ENCODE peak calls at places on chromosomes 16 and 17, in seven cellular contexts. One of them, this sample, is unnamed.
A peak's percentile ranks its signal among the peaks of the same experiment; 100 is the strongest.

GRCh38 chr16:15650698-15651161 is 685 bp downstream of the NDE1 start:
- DNase-seq in H9: peak; percentile 39
- DNase-seq in mesenchymal stem cell: peak; percentile 42
- DNase-seq in mesendoderm: peak; percentile 76
- DNase-seq in neuronal stem cell: peak; percentile 20
- DNase-seq in H1: no peak
- DNase-seq in IMR-90: peak; percentile 13
- DNase-seq in this sample: peak; percentile 16

GRCh38 chr17:65634533-65634932 is 73.1 kb upstream of the AXIN2 start:
- DNase-seq in neuronal stem cell: no peak
- DNase-seq in mesenchymal stem cell: no peak
- DNase-seq in mesendoderm: peak; percentile 27
- DNase-seq in IMR-90: no peak
- DNase-seq in H9: no peak
- DNase-seq in H1: no peak
- DNase-seq in this sample: no peak

GRCh38 chr17:1635675-1636465 is 7.2 kb upstream of the SLC43A2 start:
- DNase-seq in H9: no peak
- DNase-seq in mesenchymal stem cell: no peak
- DNase-seq in neuronal stem cell: no peak
- DNase-seq in IMR-90: no peak
- DNase-seq in mesendoderm: no peak
- DNase-seq in H1: no peak
- DNase-seq in this sample: peak; percentile 78

GRCh38 chr17:70225272-70225671 is 55.9 kb downstream of the KCNJ2 start:
- DNase-seq in mesendoderm: no peak
- DNase-seq in H1: no peak
- DNase-seq in H9: no peak
- DNase-seq in neuronal stem cell: no peak
- DNase-seq in mesenchymal stem cell: no peak
- DNase-seq in IMR-90: no peak
- DNase-seq in this sample: no peak

GRCh38 chr17:7846063-7846735 is 8.7 kb upstream of the TMEM88 start:
- DNase-seq in mesendoderm: no peak
- DNase-seq in H1: no peak
- DNase-seq in mesenchymal stem cell: no peak
- DNase-seq in IMR-90: no peak
- DNase-seq in H9: no peak
- DNase-seq in neuronal stem cell: no peak
- DNase-seq in this sample: no peak

GRCh38 chr16:10039220-10040096 is 142.8 kb downstream of the GRIN2A start:
- DNase-seq in H9: peak; percentile 74
- DNase-seq in neuronal stem cell: peak; percentile 67
- DNase-seq in mesenchymal stem cell: peak; percentile 16
- DNase-seq in IMR-90: no peak
- DNase-seq in mesendoderm: peak; percentile 82
- DNase-seq in H1: no peak
- DNase-seq in this sample: peak; percentile 2

GRCh38 chr16:68257906-68258800 is 6.2 kb upstream of the SLC7A6 start:
- DNase-seq in IMR-90: peak; percentile 38
- DNase-seq in mesendoderm: no peak
- DNase-seq in H1: no peak
- DNase-seq in mesenchymal stem cell: peak; percentile 83
- DNase-seq in H9: no peak
- DNase-seq in neuronal stem cell: no peak
- DNase-seq in this sample: no peak

GRCh38 chr17:50863221-50863843 is 2.8 kb downstream of the TOB1 start:
- DNase-seq in mesenchymal stem cell: peak; percentile 53
- DNase-seq in H9: peak; percentile 75
- DNase-seq in mesendoderm: peak; percentile 70
- DNase-seq in IMR-90: no peak
- DNase-seq in H1: no peak
- DNase-seq in neuronal stem cell: no peak
- DNase-seq in this sample: peak; percentile 33

GRCh38 chr16:68309798-68310197 is 948 bp downstream of the SLC7A6OS start:
- DNase-seq in H9: no peak
- DNase-seq in IMR-90: no peak
- DNase-seq in mesenchymal stem cell: no peak
- DNase-seq in mesendoderm: no peak
- DNase-seq in H1: no peak
- DNase-seq in neuronal stem cell: no peak
- DNase-seq in this sample: peak; percentile 23

GRCh38 chr17:64515419-64515818 is 8.6 kb downstream of the CEP95 start:
- DNase-seq in neuronal stem cell: no peak
- DNase-seq in H1: no peak
- DNase-seq in mesenchymal stem cell: no peak
- DNase-seq in H9: no peak
- DNase-seq in IMR-90: no peak
- DNase-seq in mesendoderm: no peak
- DNase-seq in this sample: no peak

DNA sequence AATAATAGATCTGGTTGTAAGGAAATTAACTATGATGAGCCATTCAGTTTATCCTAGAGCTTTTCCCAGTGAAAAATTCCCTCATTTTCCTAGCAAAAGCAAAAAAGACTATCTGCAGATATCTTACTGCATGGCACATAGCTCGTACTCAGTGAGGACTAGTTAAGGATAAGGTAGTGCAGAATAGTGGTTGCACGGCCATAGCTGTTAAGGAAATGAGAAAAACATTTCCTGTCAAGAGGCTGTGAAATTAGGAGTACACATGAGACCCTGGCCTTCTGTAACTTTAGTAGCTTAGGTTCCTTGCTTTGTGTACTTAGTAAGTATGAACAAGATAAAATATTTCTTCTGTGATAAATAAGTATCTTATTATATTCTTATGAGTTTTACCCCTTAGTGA is 10.3 kb downstream of the KAT7 start:
- DNase-seq in mesenchymal stem cell: no peak
- DNase-seq in neuronal stem cell: no peak
- DNase-seq in IMR-90: no peak
- DNase-seq in H1: no peak
- DNase-seq in H9: no peak
- DNase-seq in mesendoderm: no peak
- DNase-seq in this sample: no peak
- H2BK5ac ChIP-seq in mesenchymal stem cell: no peak overlapping the region
- H2BK5ac ChIP-seq in neuronal stem cell: no peak overlapping the region
- H2BK5ac ChIP-seq in IMR-90: no peak overlapping the region
- H2BK5ac ChIP-seq in H1: no peak overlapping the region
- H2BK5ac ChIP-seq in H9: no peak overlapping the region
- H2BK5ac ChIP-seq in mesendoderm: no peak overlapping the region
- H2BK5ac ChIP-seq in this sample: no peak overlapping the region

DNA sequence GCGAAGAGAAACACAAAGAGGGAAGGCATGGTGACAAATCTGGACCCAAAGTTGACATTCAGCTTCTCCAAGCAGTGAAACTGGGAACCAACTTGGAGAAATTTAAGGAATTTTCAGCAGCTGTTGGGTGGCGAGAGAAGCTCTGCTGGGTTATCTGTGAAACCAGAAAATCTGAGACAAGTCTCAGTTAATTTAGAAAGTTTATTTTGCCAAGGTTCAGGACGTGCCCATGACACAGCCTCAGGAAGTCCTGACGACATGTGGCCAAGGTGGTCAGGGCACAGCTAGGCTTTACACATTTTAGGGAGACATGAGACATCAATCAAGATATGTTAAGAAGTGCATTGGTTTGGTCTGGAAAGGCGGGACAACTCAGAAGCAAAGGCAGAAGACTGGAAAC is 11.2 kb upstream of the CD300LF start:
- DNase-seq in neuronal stem cell: no peak
- DNase-seq in H9: no peak
- DNase-seq in mesenchymal stem cell: no peak
- DNase-seq in H1: no peak
- DNase-seq in mesendoderm: no peak
- DNase-seq in IMR-90: no peak
- DNase-seq in this sample: no peak
- H2BK5ac ChIP-seq in neuronal stem cell: no peak overlapping the region
- H2BK5ac ChIP-seq in H9: no peak overlapping the region
- H2BK5ac ChIP-seq in mesenchymal stem cell: no peak overlapping the region
- H2BK5ac ChIP-seq in H1: no peak overlapping the region
- H2BK5ac ChIP-seq in mesendoderm: no peak overlapping the region
- H2BK5ac ChIP-seq in IMR-90: no peak overlapping the region
- H2BK5ac ChIP-seq in this sample: no peak overlapping the region

DNA sequence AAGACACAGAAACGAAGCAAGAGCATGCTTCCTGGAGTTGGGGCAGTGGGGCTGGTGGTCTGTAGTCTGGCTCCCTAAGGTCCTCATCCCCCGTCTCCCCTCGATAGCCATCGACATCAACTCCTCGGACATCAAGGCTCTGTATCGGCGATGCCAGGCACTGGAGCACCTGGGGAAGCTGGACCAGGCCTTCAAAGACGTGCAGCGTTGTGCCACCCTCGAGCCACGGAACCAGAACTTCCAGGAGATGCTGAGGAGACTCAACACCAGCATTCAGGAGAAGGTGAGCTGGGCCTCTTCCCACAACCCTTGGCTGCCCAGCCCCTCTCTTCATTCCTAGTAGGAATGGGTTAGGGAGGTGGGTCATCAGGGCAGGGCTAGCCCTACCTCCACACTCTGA is 2.3 kb downstream of the UNC45B start:
- DNase-seq in IMR-90: no peak
- DNase-seq in H1: no peak
- DNase-seq in H9: no peak
- DNase-seq in neuronal stem cell: no peak
- DNase-seq in mesenchymal stem cell: no peak
- DNase-seq in mesendoderm: no peak
- DNase-seq in this sample: no peak
- H2BK5ac ChIP-seq in IMR-90: no peak overlapping the region
- H2BK5ac ChIP-seq in H1: no peak overlapping the region
- H2BK5ac ChIP-seq in H9: no peak overlapping the region
- H2BK5ac ChIP-seq in neuronal stem cell: no peak overlapping the region
- H2BK5ac ChIP-seq in mesenchymal stem cell: no peak overlapping the region
- H2BK5ac ChIP-seq in mesendoderm: no peak overlapping the region
- H2BK5ac ChIP-seq in this sample: no peak overlapping the region

DNA sequence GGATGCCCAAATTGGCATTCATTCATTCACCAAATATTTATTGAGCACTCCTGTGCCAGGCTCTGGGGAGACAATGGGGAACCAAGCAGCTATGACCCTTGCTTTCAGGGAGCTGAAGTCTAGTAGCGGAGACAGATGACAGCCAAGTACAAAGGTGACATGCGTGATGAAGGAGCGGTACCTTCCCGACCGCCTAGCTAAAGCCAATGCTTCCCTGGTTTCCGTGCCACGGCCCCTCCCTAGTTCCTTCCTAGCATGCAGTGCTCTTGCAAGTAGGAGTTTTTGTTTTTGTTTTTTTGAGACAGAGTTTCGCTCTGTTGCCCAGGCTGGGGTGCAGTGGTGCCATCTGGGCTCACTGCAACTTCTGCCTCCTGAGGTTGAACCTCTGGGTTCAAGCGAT is 3.2 kb upstream of the SLC5A2 start:
- DNase-seq in mesenchymal stem cell: no peak
- DNase-seq in mesendoderm: no peak
- DNase-seq in H9: no peak
- DNase-seq in H1: no peak
- DNase-seq in IMR-90: no peak
- DNase-seq in neuronal stem cell: no peak
- DNase-seq in this sample: no peak
- H2BK5ac ChIP-seq in mesenchymal stem cell: no peak overlapping the region
- H2BK5ac ChIP-seq in mesendoderm: no peak overlapping the region
- H2BK5ac ChIP-seq in H9: no peak overlapping the region
- H2BK5ac ChIP-seq in H1: no peak overlapping the region
- H2BK5ac ChIP-seq in IMR-90: no peak overlapping the region
- H2BK5ac ChIP-seq in neuronal stem cell: no peak overlapping the region
- H2BK5ac ChIP-seq in this sample: no peak overlapping the region

GRCh38 chr17:66952681-66953638 is 11.5 kb upstream of the CACNG4 start:
- DNase-seq in mesendoderm: peak; percentile 84
- DNase-seq in mesenchymal stem cell: no peak
- DNase-seq in H9: peak; percentile 67
- DNase-seq in neuronal stem cell: no peak
- DNase-seq in IMR-90: no peak
- DNase-seq in H1: no peak
- DNase-seq in this sample: no peak

GRCh38 chr17:66952031-66952524 is 12.4 kb upstream of the CACNG4 start:
- DNase-seq in IMR-90: peak; percentile 97
- DNase-seq in neuronal stem cell: no peak
- DNase-seq in H9: peak; percentile 91
- DNase-seq in mesenchymal stem cell: peak; percentile 89
- DNase-seq in mesendoderm: peak; percentile 98
- DNase-seq in H1: peak; percentile 83
- DNase-seq in this sample: peak; percentile 99

GRCh38 chr17:66950886-66951604 is 13.5 kb upstream of the CACNG4 start:
- DNase-seq in IMR-90: no peak
- DNase-seq in H9: no peak
- DNase-seq in H1: no peak
- DNase-seq in mesenchymal stem cell: no peak
- DNase-seq in neuronal stem cell: no peak
- DNase-seq in mesendoderm: peak; percentile 27
- DNase-seq in this sample: no peak

GRCh38 chr17:66950325-66950724 is 14.2 kb upstream of the CACNG4 start:
- DNase-seq in mesendoderm: no peak
- DNase-seq in neuronal stem cell: no peak
- DNase-seq in mesenchymal stem cell: no peak
- DNase-seq in IMR-90: no peak
- DNase-seq in H1: no peak
- DNase-seq in H9: no peak
- DNase-seq in this sample: no peak

GRCh38 chr17:66951605-66951953 is 12.9 kb upstream of the CACNG4 start:
- DNase-seq in mesendoderm: peak; percentile 93
- DNase-seq in H9: peak; percentile 64
- DNase-seq in IMR-90: no peak
- DNase-seq in mesenchymal stem cell: no peak
- DNase-seq in H1: no peak
- DNase-seq in neuronal stem cell: no peak
- DNase-seq in this sample: peak; percentile 61
- H2BK5ac ChIP-seq in mesendoderm: peak overlapping the region; percentile 72
- H2BK5ac ChIP-seq in H9: no peak overlapping the region
- H2BK5ac ChIP-seq in IMR-90: peak overlapping the region; percentile 89
- H2BK5ac ChIP-seq in mesenchymal stem cell: no peak overlapping the region
- H2BK5ac ChIP-seq in H1: peak overlapping the region; percentile 5
- H2BK5ac ChIP-seq in neuronal stem cell: no peak overlapping the region
- H2BK5ac ChIP-seq in this sample: peak overlapping the region; percentile 90

GRCh38 chr17:56876766-56877179 is 37.1 kb downstream of the TRIM25 start:
- DNase-seq in H1: no peak
- DNase-seq in mesendoderm: no peak
- DNase-seq in H9: no peak
- DNase-seq in neuronal stem cell: no peak
- DNase-seq in mesenchymal stem cell: no peak
- DNase-seq in IMR-90: no peak
- DNase-seq in this sample: no peak

GRCh38 chr17:56881685-56882295 is 32.1 kb downstream of the TRIM25 start:
- DNase-seq in mesendoderm: no peak
- DNase-seq in IMR-90: no peak
- DNase-seq in neuronal stem cell: no peak
- DNase-seq in mesenchymal stem cell: no peak
- DNase-seq in H9: no peak
- DNase-seq in H1: no peak
- DNase-seq in this sample: no peak

GRCh38 chr17:56880571-56880970 is 33.3 kb downstream of the TRIM25 start:
- DNase-seq in mesenchymal stem cell: no peak
- DNase-seq in H1: no peak
- DNase-seq in mesendoderm: no peak
- DNase-seq in IMR-90: no peak
- DNase-seq in H9: no peak
- DNase-seq in neuronal stem cell: no peak
- DNase-seq in this sample: no peak

GRCh38 chr17:56880133-56880532 is 33.7 kb downstream of the TRIM25 start:
- DNase-seq in neuronal stem cell: no peak
- DNase-seq in IMR-90: no peak
- DNase-seq in H1: no peak
- DNase-seq in mesendoderm: no peak
- DNase-seq in H9: no peak
- DNase-seq in mesenchymal stem cell: no peak
- DNase-seq in this sample: no peak

GRCh38 chr17:56879280-56879679 is 34.6 kb downstream of the TRIM25 start:
- DNase-seq in H9: no peak
- DNase-seq in mesenchymal stem cell: no peak
- DNase-seq in H1: no peak
- DNase-seq in neuronal stem cell: no peak
- DNase-seq in IMR-90: no peak
- DNase-seq in mesendoderm: no peak
- DNase-seq in this sample: no peak
- H2BK5ac ChIP-seq in H9: no peak overlapping the region
- H2BK5ac ChIP-seq in mesenchymal stem cell: no peak overlapping the region
- H2BK5ac ChIP-seq in H1: no peak overlapping the region
- H2BK5ac ChIP-seq in neuronal stem cell: no peak overlapping the region
- H2BK5ac ChIP-seq in IMR-90: no peak overlapping the region
- H2BK5ac ChIP-seq in mesendoderm: no peak overlapping the region
- H2BK5ac ChIP-seq in this sample: no peak overlapping the region

This sample was measured in trophoblast cell.